ENCODE peak calls at places on chromosomes 2 and 18, in five cellular contexts. One of them, this sample, is unnamed.

GRCh38 chr18:8898990-8899389 is 193.6 kb downstream of the MTCL1 start:
- DNase-seq in activated naive CD4-positive, alpha-beta T cell: no peak
- DNase-seq in CD4-positive, CD25-positive, alpha-beta regulatory T cell: no peak
- DNase-seq in CD4-positive, alpha-beta T cell: no peak
- DNase-seq in OCI-M1: no peak
- DNase-seq in this sample: peak

GRCh38 chr2:218152777-218153176 is 14.0 kb downstream of the CXCR1 start:
- DNase-seq in CD4-positive, alpha-beta T cell: no peak
- DNase-seq in CD4-positive, CD25-positive, alpha-beta regulatory T cell: no peak
- DNase-seq in activated naive CD4-positive, alpha-beta T cell: no peak
- DNase-seq in OCI-M1: no peak
- DNase-seq in this sample: no peak

GRCh38 chr2:112880081-112880531 is 30.9 kb upstream of the IL37 start:
- DNase-seq in OCI-M1: no peak
- DNase-seq in CD4-positive, alpha-beta T cell: no peak
- DNase-seq in activated naive CD4-positive, alpha-beta T cell: no peak
- DNase-seq in CD4-positive, CD25-positive, alpha-beta regulatory T cell: no peak
- DNase-seq in this sample: peak

GRCh38 chr2:96771792-96772618 is 11.3 kb downstream of the CNNM4 start:
- DNase-seq in activated naive CD4-positive, alpha-beta T cell: no peak
- DNase-seq in OCI-M1: no peak
- DNase-seq in CD4-positive, CD25-positive, alpha-beta regulatory T cell: no peak
- DNase-seq in CD4-positive, alpha-beta T cell: no peak
- DNase-seq in this sample: no peak

GRCh38 chr18:32274307-32274706 is 84.5 kb downstream of the MEP1B start:
- DNase-seq in OCI-M1: no peak
- DNase-seq in CD4-positive, alpha-beta T cell: no peak
- DNase-seq in CD4-positive, CD25-positive, alpha-beta regulatory T cell: no peak
- DNase-seq in activated naive CD4-positive, alpha-beta T cell: no peak
- DNase-seq in this sample: no peak

GRCh38 chr2:43098539-43098938 is 127.9 kb downstream of the ZFP36L2 start:
- DNase-seq in CD4-positive, CD25-positive, alpha-beta regulatory T cell: no peak
- DNase-seq in activated naive CD4-positive, alpha-beta T cell: no peak
- DNase-seq in CD4-positive, alpha-beta T cell: no peak
- DNase-seq in OCI-M1: no peak
- DNase-seq in this sample: no peak

GRCh38 chr2:205545971-205546370 is 136.3 kb upstream of the NRP2 start:
- DNase-seq in activated naive CD4-positive, alpha-beta T cell: no peak
- DNase-seq in OCI-M1: no peak
- DNase-seq in CD4-positive, alpha-beta T cell: no peak
- DNase-seq in CD4-positive, CD25-positive, alpha-beta regulatory T cell: no peak
- DNase-seq in this sample: no peak

GRCh38 chr2:123513351-123513750 is 511.7 kb upstream of the CNTNAP5 start:
- DNase-seq in CD4-positive, alpha-beta T cell: no peak
- DNase-seq in activated naive CD4-positive, alpha-beta T cell: no peak
- DNase-seq in OCI-M1: no peak
- DNase-seq in CD4-positive, CD25-positive, alpha-beta regulatory T cell: no peak
- DNase-seq in this sample: no peak

GRCh38 chr2:43041661-43042360 is 184.6 kb downstream of the ZFP36L2 start:
- DNase-seq in CD4-positive, alpha-beta T cell: no peak
- DNase-seq in activated naive CD4-positive, alpha-beta T cell: no peak
- DNase-seq in OCI-M1: peak
- DNase-seq in CD4-positive, CD25-positive, alpha-beta regulatory T cell: no peak
- DNase-seq in this sample: peak

GRCh38 chr2:182716665-182716990 is 571 bp downstream of the DNAJC10 start:
- DNase-seq in OCI-M1: no peak
- DNase-seq in CD4-positive, alpha-beta T cell: no peak
- DNase-seq in CD4-positive, CD25-positive, alpha-beta regulatory T cell: no peak
- DNase-seq in activated naive CD4-positive, alpha-beta T cell: no peak
- DNase-seq in this sample: no peak

GRCh38 chr18:58161659-58162058 is 117.6 kb downstream of the NEDD4L start:
- DNase-seq in activated naive CD4-positive, alpha-beta T cell: no peak
- DNase-seq in CD4-positive, CD25-positive, alpha-beta regulatory T cell: no peak
- DNase-seq in CD4-positive, alpha-beta T cell: no peak
- DNase-seq in OCI-M1: peak
- DNase-seq in this sample: peak

GRCh38 chr18:63067939-63068338 is 251.6 kb downstream of the BCL2 start:
- DNase-seq in OCI-M1: no peak
- DNase-seq in CD4-positive, alpha-beta T cell: no peak
- DNase-seq in CD4-positive, CD25-positive, alpha-beta regulatory T cell: no peak
- DNase-seq in activated naive CD4-positive, alpha-beta T cell: no peak
- DNase-seq in this sample: no peak

GRCh38 chr2:222284466-222284865 is 14.3 kb downstream of the PAX3 start:
- DNase-seq in activated naive CD4-positive, alpha-beta T cell: no peak
- DNase-seq in OCI-M1: peak
- DNase-seq in CD4-positive, CD25-positive, alpha-beta regulatory T cell: no peak
- DNase-seq in CD4-positive, alpha-beta T cell: no peak
- DNase-seq in this sample: no peak

GRCh38 chr2:28622101-28622499 is 126.2 kb downstream of the PLB1 start:
- DNase-seq in activated naive CD4-positive, alpha-beta T cell: no peak
- DNase-seq in OCI-M1: no peak
- DNase-seq in CD4-positive, CD25-positive, alpha-beta regulatory T cell: no peak
- DNase-seq in CD4-positive, alpha-beta T cell: no peak
- DNase-seq in this sample: no peak

GRCh38 chr2:205835982-205836381 is 153.7 kb downstream of the NRP2 start:
- DNase-seq in activated naive CD4-positive, alpha-beta T cell: no peak
- DNase-seq in OCI-M1: no peak
- DNase-seq in CD4-positive, alpha-beta T cell: no peak
- DNase-seq in CD4-positive, CD25-positive, alpha-beta regulatory T cell: no peak
- DNase-seq in this sample: no peak

GRCh38 chr18:62952807-62953206 is 237.5 kb downstream of the PHLPP1 start:
- DNase-seq in OCI-M1: no peak
- DNase-seq in activated naive CD4-positive, alpha-beta T cell: no peak
- DNase-seq in CD4-positive, alpha-beta T cell: no peak
- DNase-seq in CD4-positive, CD25-positive, alpha-beta regulatory T cell: no peak
- DNase-seq in this sample: no peak

GRCh38 chr18:36511791-36512352 is 214.4 kb downstream of the FHOD3 start:
- DNase-seq in CD4-positive, alpha-beta T cell: no peak
- DNase-seq in activated naive CD4-positive, alpha-beta T cell: no peak
- DNase-seq in OCI-M1: no peak
- DNase-seq in CD4-positive, CD25-positive, alpha-beta regulatory T cell: no peak
- DNase-seq in this sample: peak

GRCh38 chr2:8575810-8576423 is 105.9 kb upstream of the ID2 start:
- DNase-seq in CD4-positive, alpha-beta T cell: no peak
- DNase-seq in CD4-positive, CD25-positive, alpha-beta regulatory T cell: no peak
- DNase-seq in activated naive CD4-positive, alpha-beta T cell: no peak
- DNase-seq in OCI-M1: no peak
- DNase-seq in this sample: no peak

GRCh38 chr2:96113367-96113677 is 3.0 kb downstream of the ADRA2B start:
- DNase-seq in CD4-positive, CD25-positive, alpha-beta regulatory T cell: no peak
- DNase-seq in CD4-positive, alpha-beta T cell: no peak
- DNase-seq in OCI-M1: no peak
- DNase-seq in activated naive CD4-positive, alpha-beta T cell: no peak
- DNase-seq in this sample: no peak

GRCh38 chr18:13266208-13267100 is 47.9 kb downstream of the LDLRAD4 start:
- DNase-seq in CD4-positive, CD25-positive, alpha-beta regulatory T cell: no peak
- DNase-seq in activated naive CD4-positive, alpha-beta T cell: no peak
- DNase-seq in OCI-M1: no peak
- DNase-seq in CD4-positive, alpha-beta T cell: no peak
- DNase-seq in this sample: no peak

GRCh38 chr2:9251154-9252001 is 44.8 kb downstream of the ASAP2 start:
- DNase-seq in OCI-M1: no peak
- DNase-seq in activated naive CD4-positive, alpha-beta T cell: no peak
- DNase-seq in CD4-positive, CD25-positive, alpha-beta regulatory T cell: no peak
- DNase-seq in CD4-positive, alpha-beta T cell: no peak
- DNase-seq in this sample: peak

GRCh38 chr2:172098650-172099471 is 3.8 kb downstream of the DLX2 start:
- DNase-seq in activated naive CD4-positive, alpha-beta T cell: no peak
- DNase-seq in OCI-M1: peak
- DNase-seq in CD4-positive, CD25-positive, alpha-beta regulatory T cell: peak
- DNase-seq in CD4-positive, alpha-beta T cell: no peak
- DNase-seq in this sample: peak

GRCh38 chr2:220949476-220949875 is 622.6 kb downstream of the EPHA4 start:
- DNase-seq in OCI-M1: no peak
- DNase-seq in CD4-positive, CD25-positive, alpha-beta regulatory T cell: no peak
- DNase-seq in CD4-positive, alpha-beta T cell: no peak
- DNase-seq in activated naive CD4-positive, alpha-beta T cell: no peak
- DNase-seq in this sample: no peak

GRCh38 chr2:98457045-98457696 is 12.5 kb downstream of the INPP4A start:
- DNase-seq in OCI-M1: no peak
- DNase-seq in activated naive CD4-positive, alpha-beta T cell: no peak
- DNase-seq in CD4-positive, alpha-beta T cell: no peak
- DNase-seq in CD4-positive, CD25-positive, alpha-beta regulatory T cell: no peak
- DNase-seq in this sample: peak

GRCh38 chr2:127056631-127057370 is 50.2 kb downstream of the BIN1 start:
- DNase-seq in activated naive CD4-positive, alpha-beta T cell: no peak
- DNase-seq in CD4-positive, CD25-positive, alpha-beta regulatory T cell: no peak
- DNase-seq in OCI-M1: no peak
- DNase-seq in CD4-positive, alpha-beta T cell: no peak
- DNase-seq in this sample: no peak

GRCh38 chr2:121872651-121873050 is 117.2 kb downstream of the TSN start:
- DNase-seq in OCI-M1: no peak
- DNase-seq in activated naive CD4-positive, alpha-beta T cell: no peak
- DNase-seq in CD4-positive, alpha-beta T cell: no peak
- DNase-seq in CD4-positive, CD25-positive, alpha-beta regulatory T cell: no peak
- DNase-seq in this sample: no peak

GRCh38 chr2:134268265-134268664 is 14.4 kb downstream of the MGAT5 start:
- DNase-seq in OCI-M1: no peak
- DNase-seq in activated naive CD4-positive, alpha-beta T cell: no peak
- DNase-seq in CD4-positive, alpha-beta T cell: no peak
- DNase-seq in CD4-positive, CD25-positive, alpha-beta regulatory T cell: no peak
- DNase-seq in this sample: peak

GRCh38 chr2:159089543-159089942 is 121.1 kb downstream of the TANC1 start:
- DNase-seq in CD4-positive, CD25-positive, alpha-beta regulatory T cell: no peak
- DNase-seq in activated naive CD4-positive, alpha-beta T cell: no peak
- DNase-seq in CD4-positive, alpha-beta T cell: no peak
- DNase-seq in OCI-M1: no peak
- DNase-seq in this sample: no peak

GRCh38 chr18:54043484-54044256 is 180.8 kb downstream of the MBD2 start:
- DNase-seq in activated naive CD4-positive, alpha-beta T cell: no peak
- DNase-seq in CD4-positive, alpha-beta T cell: no peak
- DNase-seq in CD4-positive, CD25-positive, alpha-beta regulatory T cell: no peak
- DNase-seq in OCI-M1: peak
- DNase-seq in this sample: peak

GRCh38 chr2:189217546-189217945 is 38.0 kb upstream of the COL5A2 start:
- DNase-seq in CD4-positive, CD25-positive, alpha-beta regulatory T cell: no peak
- DNase-seq in CD4-positive, alpha-beta T cell: no peak
- DNase-seq in activated naive CD4-positive, alpha-beta T cell: no peak
- DNase-seq in OCI-M1: no peak
- DNase-seq in this sample: peak

GRCh38 chr2:170324640-170325046 is 146.7 kb downstream of the MYO3B start:
- DNase-seq in CD4-positive, CD25-positive, alpha-beta regulatory T cell: no peak
- DNase-seq in CD4-positive, alpha-beta T cell: peak
- DNase-seq in activated naive CD4-positive, alpha-beta T cell: no peak
- DNase-seq in OCI-M1: peak
- DNase-seq in this sample: peak

GRCh38 chr18:11521853-11522252 is 87.5 kb upstream of the SLC35G4 start:
- DNase-seq in CD4-positive, CD25-positive, alpha-beta regulatory T cell: no peak
- DNase-seq in activated naive CD4-positive, alpha-beta T cell: no peak
- DNase-seq in OCI-M1: no peak
- DNase-seq in CD4-positive, alpha-beta T cell: no peak
- DNase-seq in this sample: peak

GRCh38 chr2:233267516-233268245 is 16.2 kb downstream of the ATG16L1 start:
- DNase-seq in CD4-positive, alpha-beta T cell: peak
- DNase-seq in CD4-positive, CD25-positive, alpha-beta regulatory T cell: peak
- DNase-seq in activated naive CD4-positive, alpha-beta T cell: peak
- DNase-seq in OCI-M1: no peak
- DNase-seq in this sample: no peak

GRCh38 chr2:202064206-202064880 is 8.7 kb upstream of the KIAA2012 start:
- DNase-seq in CD4-positive, alpha-beta T cell: no peak
- DNase-seq in activated naive CD4-positive, alpha-beta T cell: no peak
- DNase-seq in CD4-positive, CD25-positive, alpha-beta regulatory T cell: no peak
- DNase-seq in OCI-M1: no peak
- DNase-seq in this sample: peak